ENCODE peak calls at places on chromosomes 13 and 19, in five cellular contexts. W is activated T-cell treated with anti-CD3 and anti-CD28 coated beads for 1 hour; P is activated naive CD4-positive, alpha-beta T cell; Q is pulmonary artery endothelial cell; N is NCI-H1105 treated with DMSO at 0.1 percent for 48 hours. A is an unnamed sample.

GRCh38 chr13:46345866-46346265 is 41.2 kb downstream of the RUBCNL start:
- DNase-seq in P (no peak), N (no peak), Q (no peak), W (no peak), A (no peak)

GRCh38 chr13:51519839-51520238 is 64.4 kb upstream of the WDFY2 start:
- DNase-seq in P (no peak), N (no peak), W (no peak), Q (no peak), A (no peak)

GRCh38 chr19:46297700-46298476 is 1.0 kb downstream of the HIF3A start:
- DNase-seq in Q (no peak), W (no peak), N (no peak), P (no peak), A (no peak)

GRCh38 chr13:26247608-26248007 is 6.3 kb upstream of the CDK8 start:
- DNase-seq in W (no peak), Q (no peak), P (no peak), N (no peak), A (no peak)

GRCh38 chr19:46904114-46905060 is 43.6 kb downstream of the ARHGAP35 start:
- DNase-seq in W (no peak), Q (no peak), N (no peak), P (no peak), A (no peak)

GRCh38 chr19:13861392-13861713 is 15.6 kb upstream of the NANOS3 start:
- DNase-seq in W (no peak), P (no peak), N (no peak), Q (no peak), A (no peak)

GRCh38 chr19:48751835-48752510 is 468 bp downstream of the FUT1 start:
- DNase-seq in Q (no peak), W (no peak), N (no peak), P (no peak), A (no peak)

GRCh38 chr19:12796146-12797071 is 5.1 kb downstream of the JUNB start:
- DNase-seq in W (peak; percentile 67), P (peak; percentile 43), Q (peak; percentile 43), N (peak; percentile 87), A (peak; percentile 67)

GRCh38 chr19:28691683-28692082 is 521.3 kb downstream of the UQCRFS1 start:
- DNase-seq in N (no peak), Q (no peak), W (no peak), P (no peak), A (no peak)

GRCh38 chr13:43331676-43332075 is 308.3 kb downstream of the DNAJC15 start:
- DNase-seq in P (no peak), N (no peak), Q (no peak), W (no peak), A (no peak)

GRCh38 chr19:14536926-14537692 is 7.7 kb downstream of the TECR start:
- DNase-seq in W (no peak), P (no peak), Q (peak; percentile 79), N (no peak), A (no peak)

GRCh38 chr13:20570540-20570939 is 3.6 kb downstream of the IFT88 start:
- DNase-seq in N (no peak), W (no peak), Q (no peak), P (no peak), A (no peak)

GRCh38 chr13:50060718-50061117 is 45.5 kb downstream of the KCNRG start:
- DNase-seq in Q (no peak), P (no peak), W (no peak), N (no peak), A (no peak)

GRCh38 chr13:40470665-40471064 is 195.8 kb downstream of the FOXO1 start:
- DNase-seq in Q (no peak), P (no peak), N (no peak), W (no peak), A (no peak)